ENCODE peak calls at places on chromosomes 4 and X, in nine cellular contexts. One of them, this sample, is unnamed. For H3K27me3, the result is how much of the 10 kb centered on the place peaks cover.

GRCh38 chr4:157076578-157076947 is 613 bp downstream of the GLRB start:
- DNase-seq in left lung: peak
- DNase-seq in tibial artery: no peak
- DNase-seq in ascending aorta: no peak
- DNase-seq in HL-60: no peak
- DNase-seq in right lobe of liver: no peak
- DNase-seq in dorsolateral prefrontal cortex: peak
- DNase-seq in IMR-90: no peak
- DNase-seq in neural progenitor cell: peak
- DNase-seq in this sample: peak

GRCh38 chrX:31423575-31424284 is 351.9 kb upstream of the FTHL17 start:
- DNase-seq in ascending aorta: no peak
- DNase-seq in neural progenitor cell: peak
- DNase-seq in dorsolateral prefrontal cortex: no peak
- DNase-seq in right lobe of liver: no peak
- DNase-seq in tibial artery: peak
- DNase-seq in HL-60: peak
- DNase-seq in left lung: no peak
- DNase-seq in IMR-90: peak
- DNase-seq in this sample: no peak

GRCh38 chr4:129455462-129455861 is 359.5 kb downstream of the C4orf33 start:
- DNase-seq in IMR-90: no peak
- DNase-seq in tibial artery: no peak
- DNase-seq in dorsolateral prefrontal cortex: no peak
- DNase-seq in ascending aorta: no peak
- DNase-seq in right lobe of liver: no peak
- DNase-seq in left lung: no peak
- DNase-seq in neural progenitor cell: peak
- DNase-seq in HL-60: no peak
- DNase-seq in this sample: no peak

GRCh38 chr4:102454981-102455690 is 46.0 kb upstream of the NFKB1 start:
- DNase-seq in left lung: no peak
- DNase-seq in ascending aorta: no peak
- DNase-seq in neural progenitor cell: no peak
- DNase-seq in dorsolateral prefrontal cortex: no peak
- DNase-seq in IMR-90: no peak
- DNase-seq in tibial artery: no peak
- DNase-seq in HL-60: no peak
- DNase-seq in right lobe of liver: no peak
- DNase-seq in this sample: no peak

GRCh38 chr4:105709081-105709450 is 482 bp downstream of the GSTCD start:
- DNase-seq in right lobe of liver: no peak
- DNase-seq in tibial artery: no peak
- DNase-seq in ascending aorta: no peak
- DNase-seq in dorsolateral prefrontal cortex: peak
- DNase-seq in neural progenitor cell: peak
- DNase-seq in left lung: no peak
- DNase-seq in IMR-90: no peak
- DNase-seq in HL-60: peak
- DNase-seq in this sample: no peak

GRCh38 chr4:38730830-38731646 is 51.8 kb downstream of the TLR10 start:
- DNase-seq in left lung: peak
- DNase-seq in neural progenitor cell: peak
- DNase-seq in HL-60: peak
- DNase-seq in IMR-90: peak
- DNase-seq in dorsolateral prefrontal cortex: peak
- DNase-seq in ascending aorta: peak
- DNase-seq in right lobe of liver: peak
- DNase-seq in tibial artery: peak
- DNase-seq in this sample: peak

GRCh38 chr4:142095886-142096605 is 459.7 kb downstream of the IL15 start:
- DNase-seq in right lobe of liver: no peak
- DNase-seq in IMR-90: peak
- DNase-seq in left lung: no peak
- DNase-seq in tibial artery: peak
- DNase-seq in ascending aorta: peak
- DNase-seq in neural progenitor cell: no peak
- DNase-seq in dorsolateral prefrontal cortex: no peak
- DNase-seq in HL-60: no peak
- DNase-seq in this sample: peak

GRCh38 chrX:132452911-132453550 is 35.8 kb downstream of the MBNL3 start:
- DNase-seq in neural progenitor cell: no peak
- DNase-seq in tibial artery: no peak
- DNase-seq in ascending aorta: no peak
- DNase-seq in dorsolateral prefrontal cortex: no peak
- DNase-seq in right lobe of liver: no peak
- DNase-seq in left lung: no peak
- DNase-seq in IMR-90: no peak
- DNase-seq in HL-60: no peak
- DNase-seq in this sample: no peak

GRCh38 chr4:107709916-107710315 is 10.1 kb downstream of the PAPSS1 start:
- DNase-seq in neural progenitor cell: no peak
- DNase-seq in dorsolateral prefrontal cortex: no peak
- DNase-seq in left lung: no peak
- DNase-seq in IMR-90: peak
- DNase-seq in ascending aorta: no peak
- DNase-seq in tibial artery: no peak
- DNase-seq in right lobe of liver: no peak
- DNase-seq in HL-60: peak
- DNase-seq in this sample: no peak

GRCh38 chrX:11887175-11887574 is 129.1 kb downstream of the MSL3 start:
- DNase-seq in neural progenitor cell: no peak
- DNase-seq in right lobe of liver: no peak
- DNase-seq in left lung: no peak
- DNase-seq in IMR-90: no peak
- DNase-seq in tibial artery: no peak
- DNase-seq in dorsolateral prefrontal cortex: no peak
- DNase-seq in ascending aorta: no peak
- DNase-seq in HL-60: no peak
- DNase-seq in this sample: no peak

GRCh38 chr4:3864736-3865721 is 98.8 kb downstream of the ADRA2C start:
- DNase-seq in neural progenitor cell: no peak
- DNase-seq in left lung: peak
- DNase-seq in tibial artery: no peak
- DNase-seq in dorsolateral prefrontal cortex: no peak
- DNase-seq in IMR-90: no peak
- DNase-seq in right lobe of liver: peak
- DNase-seq in ascending aorta: no peak
- DNase-seq in HL-60: no peak
- DNase-seq in this sample: no peak

GRCh38 chrX:44935640-44936039 is 62.7 kb downstream of the KDM6A start:
- DNase-seq in HL-60: no peak
- DNase-seq in ascending aorta: no peak
- DNase-seq in neural progenitor cell: no peak
- DNase-seq in tibial artery: no peak
- DNase-seq in dorsolateral prefrontal cortex: no peak
- DNase-seq in left lung: no peak
- DNase-seq in IMR-90: no peak
- DNase-seq in right lobe of liver: no peak
- DNase-seq in this sample: no peak

GRCh38 chrX:100263650-100264049 is 146.4 kb downstream of the PCDH19 start:
- DNase-seq in IMR-90: no peak
- DNase-seq in HL-60: no peak
- DNase-seq in ascending aorta: no peak
- DNase-seq in neural progenitor cell: no peak
- DNase-seq in dorsolateral prefrontal cortex: no peak
- DNase-seq in right lobe of liver: no peak
- DNase-seq in tibial artery: no peak
- DNase-seq in left lung: no peak
- DNase-seq in this sample: no peak

DNA sequence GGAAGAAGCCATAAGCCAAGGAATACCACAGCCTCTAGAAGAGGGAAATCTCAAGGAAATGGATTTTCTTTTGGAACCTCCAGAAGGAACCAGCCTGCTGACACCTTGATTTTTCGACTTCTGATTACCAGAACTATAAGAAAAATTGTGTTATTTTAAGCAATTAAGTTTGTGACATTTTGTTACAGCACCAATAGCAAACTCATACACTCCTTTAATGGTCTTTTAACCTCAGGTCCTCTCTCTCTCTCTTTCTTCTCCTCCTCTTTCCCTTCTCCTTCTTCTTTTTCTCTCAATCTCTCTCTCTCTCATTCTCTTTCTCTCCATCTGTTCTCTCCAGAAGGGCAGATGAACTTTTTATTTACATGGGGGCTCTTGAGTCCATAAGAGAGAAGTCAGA is 26.3 kb downstream of the ARSD start:
- DNase-seq in neural progenitor cell: no peak
- DNase-seq in dorsolateral prefrontal cortex: no peak
- DNase-seq in right lobe of liver: no peak
- DNase-seq in tibial artery: no peak
- DNase-seq in left lung: no peak
- DNase-seq in IMR-90: no peak
- DNase-seq in HL-60: no peak
- DNase-seq in ascending aorta: no peak
- DNase-seq in this sample: no peak
- H3K4me3 ChIP-seq in neural progenitor cell: no peak
- H3K4me3 ChIP-seq in dorsolateral prefrontal cortex: no peak
- H3K4me3 ChIP-seq in right lobe of liver: no peak
- H3K4me3 ChIP-seq in tibial artery: no peak
- H3K4me3 ChIP-seq in left lung: no peak
- H3K4me3 ChIP-seq in IMR-90: no peak
- H3K4me3 ChIP-seq in HL-60: no peak
- H3K4me3 ChIP-seq in ascending aorta: no peak
- H3K4me3 ChIP-seq in this sample: no peak

GRCh38 chrX:97751016-97751415 is 867.3 kb downstream of the RPA4 start:
- DNase-seq in neural progenitor cell: no peak
- DNase-seq in IMR-90: no peak
- DNase-seq in right lobe of liver: no peak
- DNase-seq in ascending aorta: no peak
- DNase-seq in left lung: no peak
- DNase-seq in tibial artery: no peak
- DNase-seq in dorsolateral prefrontal cortex: no peak
- DNase-seq in HL-60: no peak
- DNase-seq in this sample: no peak

GRCh38 chrX:97756879-97757278 is 873.2 kb downstream of the RPA4 start:
- DNase-seq in left lung: no peak
- DNase-seq in dorsolateral prefrontal cortex: no peak
- DNase-seq in IMR-90: no peak
- DNase-seq in right lobe of liver: no peak
- DNase-seq in tibial artery: no peak
- DNase-seq in HL-60: no peak
- DNase-seq in neural progenitor cell: no peak
- DNase-seq in ascending aorta: no peak
- DNase-seq in this sample: no peak

GRCh38 chrX:97747346-97747745 is 863.6 kb downstream of the RPA4 start:
- DNase-seq in left lung: no peak
- DNase-seq in dorsolateral prefrontal cortex: no peak
- DNase-seq in right lobe of liver: no peak
- DNase-seq in neural progenitor cell: no peak
- DNase-seq in ascending aorta: no peak
- DNase-seq in tibial artery: no peak
- DNase-seq in HL-60: no peak
- DNase-seq in IMR-90: no peak
- DNase-seq in this sample: no peak

GRCh38 chrX:97751735-97752134 is 868.0 kb downstream of the RPA4 start:
- DNase-seq in IMR-90: no peak
- DNase-seq in tibial artery: no peak
- DNase-seq in neural progenitor cell: no peak
- DNase-seq in ascending aorta: no peak
- DNase-seq in HL-60: no peak
- DNase-seq in dorsolateral prefrontal cortex: no peak
- DNase-seq in right lobe of liver: no peak
- DNase-seq in left lung: no peak
- DNase-seq in this sample: no peak
- H3K27me3 ChIP-seq in IMR-90: under half
- H3K27me3 ChIP-seq in tibial artery: under half
- H3K27me3 ChIP-seq in neural progenitor cell: under half
- H3K27me3 ChIP-seq in ascending aorta: under half
- H3K27me3 ChIP-seq in HL-60: under half
- H3K27me3 ChIP-seq in dorsolateral prefrontal cortex: under half
- H3K27me3 ChIP-seq in right lobe of liver: under half
- H3K27me3 ChIP-seq in left lung: under half
- H3K27me3 ChIP-seq in this sample: under half

GRCh38 chrX:71095971-71096701 is 485 bp downstream of the FOXO4 start:
- DNase-seq in IMR-90: peak
- DNase-seq in HL-60: no peak
- DNase-seq in neural progenitor cell: peak
- DNase-seq in right lobe of liver: no peak
- DNase-seq in ascending aorta: peak
- DNase-seq in dorsolateral prefrontal cortex: no peak
- DNase-seq in left lung: no peak
- DNase-seq in tibial artery: no peak
- DNase-seq in this sample: peak

GRCh38 chrX:71096702-71097032 is 1.0 kb downstream of the FOXO4 start:
- DNase-seq in dorsolateral prefrontal cortex: no peak
- DNase-seq in neural progenitor cell: no peak
- DNase-seq in tibial artery: no peak
- DNase-seq in left lung: peak
- DNase-seq in right lobe of liver: no peak
- DNase-seq in ascending aorta: no peak
- DNase-seq in HL-60: no peak
- DNase-seq in IMR-90: no peak
- DNase-seq in this sample: no peak

GRCh38 chrX:71098951-71099506 is 3.4 kb downstream of the FOXO4 start:
- DNase-seq in neural progenitor cell: no peak
- DNase-seq in right lobe of liver: no peak
- DNase-seq in HL-60: no peak
- DNase-seq in dorsolateral prefrontal cortex: no peak
- DNase-seq in tibial artery: no peak
- DNase-seq in IMR-90: no peak
- DNase-seq in left lung: no peak
- DNase-seq in ascending aorta: no peak
- DNase-seq in this sample: no peak

GRCh38 chrX:71099736-71100135 is 4.1 kb downstream of the FOXO4 start:
- DNase-seq in right lobe of liver: no peak
- DNase-seq in HL-60: no peak
- DNase-seq in IMR-90: no peak
- DNase-seq in ascending aorta: no peak
- DNase-seq in dorsolateral prefrontal cortex: no peak
- DNase-seq in neural progenitor cell: peak
- DNase-seq in left lung: no peak
- DNase-seq in tibial artery: no peak
- DNase-seq in this sample: no peak

GRCh38 chrX:71098302-71098701 is 2.7 kb downstream of the FOXO4 start:
- DNase-seq in right lobe of liver: no peak
- DNase-seq in neural progenitor cell: no peak
- DNase-seq in dorsolateral prefrontal cortex: peak
- DNase-seq in HL-60: peak
- DNase-seq in IMR-90: peak
- DNase-seq in left lung: peak
- DNase-seq in ascending aorta: peak
- DNase-seq in tibial artery: peak
- DNase-seq in this sample: peak
- TF ChIP-seq CTCF in right lobe of liver: peak
- TF ChIP-seq CTCF in neural progenitor cell: peak
- TF ChIP-seq CTCF in dorsolateral prefrontal cortex: peak
- TF ChIP-seq CTCF in HL-60: peak
- TF ChIP-seq CTCF in IMR-90: peak
- TF ChIP-seq CTCF in left lung: peak
- TF ChIP-seq CTCF in ascending aorta: peak
- TF ChIP-seq CTCF in tibial artery: peak
- TF ChIP-seq CTCF in this sample: no peak

DNA sequence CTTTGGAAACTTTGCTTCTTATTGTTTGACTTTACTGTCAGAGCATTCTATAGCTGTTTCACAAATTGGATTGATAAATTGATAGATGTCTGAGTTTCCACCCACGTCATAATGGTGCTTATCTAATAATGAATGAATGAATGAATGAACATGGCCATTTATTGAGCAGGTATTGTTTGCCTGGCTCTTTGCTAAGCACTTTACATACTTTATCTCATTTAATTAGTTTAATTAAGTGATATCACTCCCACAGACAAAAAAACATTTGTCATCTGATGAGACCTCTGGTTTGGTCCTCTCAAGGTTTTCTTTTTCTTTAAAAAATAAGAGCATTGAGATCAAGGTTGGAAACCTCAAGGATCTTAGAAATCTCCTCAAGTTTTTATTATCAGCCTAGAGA is 2.8 kb downstream of the FRAS1 start:
- DNase-seq in HL-60: no peak
- DNase-seq in IMR-90: no peak
- DNase-seq in right lobe of liver: no peak
- DNase-seq in ascending aorta: no peak
- DNase-seq in left lung: no peak
- DNase-seq in dorsolateral prefrontal cortex: no peak
- DNase-seq in tibial artery: no peak
- DNase-seq in neural progenitor cell: no peak
- DNase-seq in this sample: no peak
- H3K4me3 ChIP-seq in HL-60: no peak
- H3K4me3 ChIP-seq in IMR-90: no peak
- H3K4me3 ChIP-seq in right lobe of liver: no peak
- H3K4me3 ChIP-seq in ascending aorta: no peak
- H3K4me3 ChIP-seq in left lung: no peak
- H3K4me3 ChIP-seq in dorsolateral prefrontal cortex: peak
- H3K4me3 ChIP-seq in tibial artery: no peak
- H3K4me3 ChIP-seq in neural progenitor cell: peak
- H3K4me3 ChIP-seq in this sample: no peak